ENCODE peak calls at places on chromosomes 1 and 21, in seven cellular contexts. K, O, P, L, S, W and N are unnamed samples.

GRCh38 chr21:36859744-36860501 is 106.5 kb downstream of the HLCS start:
- DNase-seq in K (no peak), O (peak), P (peak), L (no peak), S (no peak), W (no peak), N (no peak)

GRCh38 chr1:214469290-214469689 is 82.1 kb downstream of the PTPN14 start:
- DNase-seq in K (no peak), O (no peak), P (no peak), L (no peak), S (no peak), W (no peak), N (no peak)

GRCh38 chr1:59232209-59232608 is 64.7 kb upstream of the FGGY start:
- DNase-seq in K (peak), O (no peak), P (no peak), L (no peak), S (peak), W (no peak), N (no peak)

GRCh38 chr1:151992345-151993083 is 1.1 kb downstream of the S100A10 start:
- DNase-seq in K (no peak), O (peak), P (no peak), L (peak), S (peak), W (no peak), N (no peak)

GRCh38 chr1:233140519-233140918 is 155.0 kb downstream of the PCNX2 start:
- DNase-seq in K (no peak), O (no peak), P (no peak), L (no peak), S (no peak), W (no peak), N (no peak)

GRCh38 chr1:115275216-115275615 is 62.8 kb downstream of the NGF start:
- DNase-seq in K (no peak), O (no peak), P (peak), L (no peak), S (no peak), W (no peak), N (peak)

GRCh38 chr1:204149635-204150565 is 1.9 kb downstream of the ETNK2 start:
- DNase-seq in K (no peak), O (no peak), P (no peak), L (no peak), S (no peak), W (no peak), N (no peak)

GRCh38 chr1:205456383-205456867 is 580 bp upstream of the BLACAT1 start:
- DNase-seq in K (no peak), O (no peak), P (no peak), L (no peak), S (no peak), W (no peak), N (peak)

GRCh38 chr1:30684881-30685795 is 38.2 kb downstream of the MATN1 start:
- DNase-seq in K (no peak), O (peak), P (no peak), L (no peak), S (peak), W (peak), N (peak)

GRCh38 chr21:21003701-21004100 is 5.5 kb downstream of the NCAM2 start:
- DNase-seq in K (peak), O (no peak), P (peak), L (no peak), S (peak), W (no peak), N (peak)

GRCh38 chr1:2378441-2378851 is 12.9 kb downstream of the MORN1 start:
- DNase-seq in K (no peak), O (no peak), P (no peak), L (no peak), S (no peak), W (no peak), N (peak)

GRCh38 chr1:92851729-92852128 is 19.9 kb downstream of the RPL5 start:
- DNase-seq in K (no peak), O (no peak), P (no peak), L (no peak), S (peak), W (no peak), N (no peak)

GRCh38 chr1:183209533-183210158 is 23.6 kb downstream of the LAMC2 start:
- DNase-seq in K (peak), O (no peak), P (no peak), L (peak), S (no peak), W (no peak), N (peak)

GRCh38 chr1:42439940-42440339 is 15.9 kb downstream of the ZMYND12 start:
- DNase-seq in K (no peak), O (no peak), P (no peak), L (no peak), S (no peak), W (no peak), N (no peak)

GRCh38 chr1:183841950-183842816 is 37.3 kb downstream of the RGL1 start:
- DNase-seq in K (no peak), O (peak), P (no peak), L (peak), S (peak), W (no peak), N (peak)

GRCh38 chr1:6424000-6424565 is 493 bp upstream of the ESPN start:
- DNase-seq in K (no peak), O (no peak), P (no peak), L (no peak), S (no peak), W (no peak), N (no peak)

GRCh38 chr1:220895412-220895946 is 16.2 kb downstream of the HLX start:
- DNase-seq in K (no peak), O (no peak), P (no peak), L (no peak), S (no peak), W (no peak), N (no peak)

GRCh38 chr1:194447635-194448034 is 1261.2 kb upstream of the B3GALT2 start:
- DNase-seq in K (no peak), O (no peak), P (no peak), L (peak), S (no peak), W (no peak), N (no peak)

GRCh38 chr1:161192476-161193465 is 6.1 kb downstream of the ADAMTS4 start:
- DNase-seq in K (peak), O (peak), P (peak), L (no peak), S (peak), W (peak), N (peak)